ENCODE peak calls at places on chromosomes 7 and 10, in ten cellular contexts. One of them, this sample, is unnamed.

GRCh38 chr7:26492816-26493215 is 201.2 kb downstream of the SNX10 start:
- DNase-seq in HT1080: no peak
- DNase-seq in left kidney: no peak
- DNase-seq in skeletal muscle cell: no peak
- DNase-seq in nephron progenitor cell: no peak
- DNase-seq in myocyte: no peak
- DNase-seq in heart left ventricle: no peak
- DNase-seq in EL: no peak
- DNase-seq in naive thymus-derived CD8-positive, alpha-beta T cell: no peak
- DNase-seq in colonic mucosa: peak; percentile 36
- DNase-seq in this sample: no peak

GRCh38 chr7:155280446-155281410 is 16.9 kb upstream of the INSIG1 start:
- DNase-seq in left kidney: peak; percentile 28
- DNase-seq in skeletal muscle cell: no peak
- DNase-seq in HT1080: peak; percentile 39
- DNase-seq in nephron progenitor cell: no peak
- DNase-seq in colonic mucosa: no peak
- DNase-seq in heart left ventricle: no peak
- DNase-seq in EL: no peak
- DNase-seq in naive thymus-derived CD8-positive, alpha-beta T cell: no peak
- DNase-seq in myocyte: no peak
- DNase-seq in this sample: no peak

GRCh38 chr7:128425851-128426250 is 16.1 kb upstream of the IMPDH1 start:
- DNase-seq in EL: peak; percentile 56
- DNase-seq in myocyte: peak; percentile 77
- DNase-seq in left kidney: peak; percentile 71
- DNase-seq in colonic mucosa: peak; percentile 84
- DNase-seq in HT1080: peak; percentile 59
- DNase-seq in skeletal muscle cell: no peak
- DNase-seq in naive thymus-derived CD8-positive, alpha-beta T cell: peak; percentile 78
- DNase-seq in nephron progenitor cell: peak; percentile 85
- DNase-seq in heart left ventricle: peak; percentile 55
- DNase-seq in this sample: peak; percentile 68

GRCh38 chr7:88089484-88090050 is 130.3 kb downstream of the SRI start:
- DNase-seq in nephron progenitor cell: no peak
- DNase-seq in skeletal muscle cell: no peak
- DNase-seq in left kidney: no peak
- DNase-seq in naive thymus-derived CD8-positive, alpha-beta T cell: no peak
- DNase-seq in myocyte: no peak
- DNase-seq in heart left ventricle: no peak
- DNase-seq in EL: no peak
- DNase-seq in colonic mucosa: no peak
- DNase-seq in HT1080: no peak
- DNase-seq in this sample: no peak

GRCh38 chr7:41046221-41046761 is 656.6 kb downstream of the INHBA start:
- DNase-seq in skeletal muscle cell: peak; percentile 64
- DNase-seq in left kidney: no peak
- DNase-seq in heart left ventricle: peak; percentile 44
- DNase-seq in nephron progenitor cell: no peak
- DNase-seq in EL: peak; percentile 89
- DNase-seq in colonic mucosa: no peak
- DNase-seq in naive thymus-derived CD8-positive, alpha-beta T cell: no peak
- DNase-seq in HT1080: peak; percentile 71
- DNase-seq in myocyte: peak; percentile 26
- DNase-seq in this sample: no peak

GRCh38 chr7:29285451-29285807 is 90.9 kb downstream of the CHN2 start:
- DNase-seq in left kidney: no peak
- DNase-seq in colonic mucosa: no peak
- DNase-seq in HT1080: peak; percentile 88
- DNase-seq in myocyte: peak; percentile 92
- DNase-seq in heart left ventricle: no peak
- DNase-seq in naive thymus-derived CD8-positive, alpha-beta T cell: peak; percentile 1
- DNase-seq in nephron progenitor cell: no peak
- DNase-seq in EL: peak; percentile 73
- DNase-seq in skeletal muscle cell: peak; percentile 92
- DNase-seq in this sample: no peak

GRCh38 chr7:149489391-149490024 is 8.1 kb downstream of the ZNF746 start:
- DNase-seq in colonic mucosa: no peak
- DNase-seq in heart left ventricle: no peak
- DNase-seq in nephron progenitor cell: no peak
- DNase-seq in myocyte: peak; percentile 18
- DNase-seq in left kidney: peak; percentile 14
- DNase-seq in naive thymus-derived CD8-positive, alpha-beta T cell: no peak
- DNase-seq in skeletal muscle cell: no peak
- DNase-seq in EL: no peak
- DNase-seq in HT1080: no peak
- DNase-seq in this sample: no peak

GRCh38 chr7:41847641-41848040 is 144.8 kb upstream of the INHBA start:
- DNase-seq in HT1080: no peak
- DNase-seq in left kidney: no peak
- DNase-seq in nephron progenitor cell: no peak
- DNase-seq in myocyte: no peak
- DNase-seq in skeletal muscle cell: no peak
- DNase-seq in heart left ventricle: no peak
- DNase-seq in EL: no peak
- DNase-seq in colonic mucosa: no peak
- DNase-seq in naive thymus-derived CD8-positive, alpha-beta T cell: no peak
- DNase-seq in this sample: no peak

GRCh38 chr7:70694357-70694908 is 437.5 kb upstream of the GALNT17 start:
- DNase-seq in left kidney: peak; percentile 84
- DNase-seq in myocyte: peak; percentile 68
- DNase-seq in skeletal muscle cell: no peak
- DNase-seq in HT1080: peak; percentile 10
- DNase-seq in heart left ventricle: peak; percentile 46
- DNase-seq in naive thymus-derived CD8-positive, alpha-beta T cell: peak; percentile 15
- DNase-seq in EL: peak; percentile 36
- DNase-seq in nephron progenitor cell: peak; percentile 62
- DNase-seq in colonic mucosa: peak; percentile 43
- DNase-seq in this sample: peak; percentile 23

GRCh38 chr10:124292911-124293640 is 125.6 kb downstream of the OAT start:
- DNase-seq in HT1080: peak; percentile 21
- DNase-seq in heart left ventricle: no peak
- DNase-seq in EL: peak; percentile 13
- DNase-seq in colonic mucosa: no peak
- DNase-seq in nephron progenitor cell: peak; percentile 32
- DNase-seq in myocyte: peak; percentile 67
- DNase-seq in skeletal muscle cell: no peak
- DNase-seq in naive thymus-derived CD8-positive, alpha-beta T cell: no peak
- DNase-seq in left kidney: peak; percentile 93
- DNase-seq in this sample: no peak

GRCh38 chr10:60646966-60647796 is 131.1 kb upstream of the CDK1 start:
- DNase-seq in HT1080: peak; percentile 30
- DNase-seq in skeletal muscle cell: no peak
- DNase-seq in naive thymus-derived CD8-positive, alpha-beta T cell: peak; percentile 50
- DNase-seq in EL: peak; percentile 60
- DNase-seq in heart left ventricle: peak; percentile 10
- DNase-seq in left kidney: peak; percentile 79
- DNase-seq in colonic mucosa: peak; percentile 56
- DNase-seq in nephron progenitor cell: peak; percentile 33
- DNase-seq in myocyte: peak; percentile 79
- DNase-seq in this sample: no peak

GRCh38 chr10:90920986-90921643 is at the start of gene ANKRD1:
- DNase-seq in left kidney: peak; percentile 80
- DNase-seq in myocyte: peak; percentile 99
- DNase-seq in HT1080: peak; percentile 98
- DNase-seq in colonic mucosa: no peak
- DNase-seq in heart left ventricle: peak; percentile 70
- DNase-seq in nephron progenitor cell: no peak
- DNase-seq in naive thymus-derived CD8-positive, alpha-beta T cell: no peak
- DNase-seq in skeletal muscle cell: peak; percentile 76
- DNase-seq in EL: peak; percentile 98
- DNase-seq in this sample: no peak

GRCh38 chr10:31648966-31649365 is 279.7 kb downstream of the ARHGAP12 start:
- DNase-seq in skeletal muscle cell: no peak
- DNase-seq in nephron progenitor cell: no peak
- DNase-seq in HT1080: no peak
- DNase-seq in naive thymus-derived CD8-positive, alpha-beta T cell: no peak
- DNase-seq in EL: peak; percentile 22
- DNase-seq in heart left ventricle: no peak
- DNase-seq in colonic mucosa: no peak
- DNase-seq in myocyte: no peak
- DNase-seq in left kidney: peak; percentile 18
- DNase-seq in this sample: no peak

GRCh38 chr7:1558841-1559625 is 3.0 kb upstream of the TMEM184A start:
- DNase-seq in HT1080: no peak
- DNase-seq in nephron progenitor cell: no peak
- DNase-seq in naive thymus-derived CD8-positive, alpha-beta T cell: no peak
- DNase-seq in heart left ventricle: no peak
- DNase-seq in colonic mucosa: no peak
- DNase-seq in left kidney: no peak
- DNase-seq in EL: no peak
- DNase-seq in myocyte: peak; percentile 57
- DNase-seq in skeletal muscle cell: no peak
- DNase-seq in this sample: no peak

GRCh38 chr7:1204460-1204859 is 28.2 kb upstream of the UNCX start:
- DNase-seq in heart left ventricle: no peak
- DNase-seq in EL: no peak
- DNase-seq in myocyte: no peak
- DNase-seq in HT1080: no peak
- DNase-seq in nephron progenitor cell: no peak
- DNase-seq in skeletal muscle cell: no peak
- DNase-seq in colonic mucosa: no peak
- DNase-seq in left kidney: no peak
- DNase-seq in naive thymus-derived CD8-positive, alpha-beta T cell: no peak
- DNase-seq in this sample: no peak

GRCh38 chr10:122301055-122301810 is 30.1 kb downstream of the BTBD16 start:
- DNase-seq in naive thymus-derived CD8-positive, alpha-beta T cell: no peak
- DNase-seq in left kidney: no peak
- DNase-seq in myocyte: peak; percentile 79
- DNase-seq in skeletal muscle cell: no peak
- DNase-seq in nephron progenitor cell: no peak
- DNase-seq in EL: peak; percentile 18
- DNase-seq in colonic mucosa: no peak
- DNase-seq in heart left ventricle: no peak
- DNase-seq in HT1080: peak; percentile 96
- DNase-seq in this sample: no peak

GRCh38 chr10:79057481-79058275 is 11.1 kb upstream of the ZMIZ1 start:
- DNase-seq in naive thymus-derived CD8-positive, alpha-beta T cell: no peak
- DNase-seq in myocyte: no peak
- DNase-seq in left kidney: no peak
- DNase-seq in heart left ventricle: no peak
- DNase-seq in HT1080: no peak
- DNase-seq in skeletal muscle cell: no peak
- DNase-seq in nephron progenitor cell: no peak
- DNase-seq in colonic mucosa: peak; percentile 19
- DNase-seq in EL: no peak
- DNase-seq in this sample: no peak

This sample was measured in CD4-positive, alpha-beta T cell.